ENCODE peak calls at places on chromosomes 5 and 9, in five cellular contexts. One of them, this sample, is unnamed.

GRCh38 chr9:19741178-19741577 is 47.7 kb downstream of the SLC24A2 start:
- ATAC-seq in pancreas: no peak
- ATAC-seq in psoas muscle: no peak
- ATAC-seq in GM23338: no peak
- ATAC-seq in left cardiac atrium: no peak
- ATAC-seq in this sample: no peak

GRCh38 chr5:122501087-122501435 is 189.0 kb downstream of the SNCAIP start:
- ATAC-seq in pancreas: peak
- ATAC-seq in psoas muscle: no peak
- ATAC-seq in GM23338: peak
- ATAC-seq in left cardiac atrium: peak
- ATAC-seq in this sample: no peak

GRCh38 chr9:101165131-101165530 is 136.6 kb downstream of the PLPPR1 start:
- ATAC-seq in pancreas: no peak
- ATAC-seq in psoas muscle: no peak
- ATAC-seq in GM23338: no peak
- ATAC-seq in left cardiac atrium: no peak
- ATAC-seq in this sample: no peak

GRCh38 chr5:142501890-142502289 is 177.1 kb upstream of the SPRY4 start:
- ATAC-seq in pancreas: no peak
- ATAC-seq in psoas muscle: no peak
- ATAC-seq in GM23338: peak
- ATAC-seq in left cardiac atrium: no peak
- ATAC-seq in this sample: no peak

GRCh38 chr9:108300296-108301287 is 555.2 kb downstream of the ACTL7B start:
- ATAC-seq in pancreas: peak
- ATAC-seq in psoas muscle: no peak
- ATAC-seq in GM23338: no peak
- ATAC-seq in left cardiac atrium: no peak
- ATAC-seq in this sample: no peak

GRCh38 chr5:80240368-80240986 is 15.4 kb downstream of the SERINC5 start:
- ATAC-seq in pancreas: no peak
- ATAC-seq in psoas muscle: no peak
- ATAC-seq in GM23338: no peak
- ATAC-seq in left cardiac atrium: no peak
- ATAC-seq in this sample: peak

GRCh38 chr9:95044731-95045508 is 272.6 kb downstream of the FANCC start:
- ATAC-seq in pancreas: peak
- ATAC-seq in psoas muscle: peak
- ATAC-seq in GM23338: peak
- ATAC-seq in left cardiac atrium: peak
- ATAC-seq in this sample: no peak

GRCh38 chr9:115671236-115671770 is 482.3 kb upstream of the PAPPA start:
- ATAC-seq in pancreas: no peak
- ATAC-seq in psoas muscle: no peak
- ATAC-seq in GM23338: no peak
- ATAC-seq in left cardiac atrium: no peak
- ATAC-seq in this sample: no peak

GRCh38 chr5:169637856-169638190 is 748 bp downstream of the DOCK2 start:
- ATAC-seq in pancreas: peak
- ATAC-seq in psoas muscle: no peak
- ATAC-seq in GM23338: no peak
- ATAC-seq in left cardiac atrium: peak
- ATAC-seq in this sample: peak

GRCh38 chr5:32443145-32443540 is 1.4 kb downstream of the ZFR start:
- ATAC-seq in pancreas: peak
- ATAC-seq in psoas muscle: no peak
- ATAC-seq in GM23338: peak
- ATAC-seq in left cardiac atrium: no peak
- ATAC-seq in this sample: peak

GRCh38 chr5:96537386-96537785 is 104.3 kb upstream of the PCSK1 start:
- ATAC-seq in pancreas: no peak
- ATAC-seq in psoas muscle: no peak
- ATAC-seq in GM23338: no peak
- ATAC-seq in left cardiac atrium: peak
- ATAC-seq in this sample: peak

GRCh38 chr9:109035684-109036423 is 22.6 kb upstream of the CTNNAL1 start:
- ATAC-seq in pancreas: peak
- ATAC-seq in psoas muscle: peak
- ATAC-seq in GM23338: no peak
- ATAC-seq in left cardiac atrium: peak
- ATAC-seq in this sample: no peak

GRCh38 chr9:76316069-76316468 is 78.2 kb downstream of the RFK start:
- ATAC-seq in pancreas: no peak
- ATAC-seq in psoas muscle: no peak
- ATAC-seq in GM23338: peak
- ATAC-seq in left cardiac atrium: no peak
- ATAC-seq in this sample: no peak

GRCh38 chr5:149913449-149914419 is 30.9 kb downstream of the PDE6A start:
- ATAC-seq in pancreas: no peak
- ATAC-seq in psoas muscle: no peak
- ATAC-seq in GM23338: no peak
- ATAC-seq in left cardiac atrium: no peak
- ATAC-seq in this sample: no peak

GRCh38 chr5:150583541-150584225 is 56.8 kb upstream of the SYNPO start:
- ATAC-seq in pancreas: no peak
- ATAC-seq in psoas muscle: peak
- ATAC-seq in GM23338: no peak
- ATAC-seq in left cardiac atrium: no peak
- ATAC-seq in this sample: no peak

GRCh38 chr9:26292943-26293342 is 599.7 kb downstream of the CAAP1 start:
- ATAC-seq in pancreas: no peak
- ATAC-seq in psoas muscle: no peak
- ATAC-seq in GM23338: no peak
- ATAC-seq in left cardiac atrium: no peak
- ATAC-seq in this sample: no peak

GRCh38 chr5:72248352-72249032 is 71.5 kb downstream of the MRPS27 start:
- ATAC-seq in pancreas: peak
- ATAC-seq in psoas muscle: no peak
- ATAC-seq in GM23338: peak
- ATAC-seq in left cardiac atrium: peak
- ATAC-seq in this sample: no peak

GRCh38 chr5:172440486-172440885 is 13.8 kb downstream of the SH3PXD2B start:
- ATAC-seq in pancreas: no peak
- ATAC-seq in psoas muscle: no peak
- ATAC-seq in GM23338: no peak
- ATAC-seq in left cardiac atrium: no peak
- ATAC-seq in this sample: no peak

GRCh38 chr9:99103054-99103453 is 1.9 kb upstream of the TGFBR1 start:
- ATAC-seq in pancreas: no peak
- ATAC-seq in psoas muscle: no peak
- ATAC-seq in GM23338: no peak
- ATAC-seq in left cardiac atrium: no peak
- ATAC-seq in this sample: no peak

GRCh38 chr5:3080366-3080765 is 328.9 kb upstream of the IRX2 start:
- ATAC-seq in pancreas: no peak
- ATAC-seq in psoas muscle: no peak
- ATAC-seq in GM23338: no peak
- ATAC-seq in left cardiac atrium: no peak
- ATAC-seq in this sample: no peak

GRCh38 chr5:149550608-149551226 is 522 bp downstream of the CSNK1A1 start:
- ATAC-seq in pancreas: peak
- ATAC-seq in psoas muscle: peak
- ATAC-seq in GM23338: peak
- ATAC-seq in left cardiac atrium: peak
- ATAC-seq in this sample: peak

GRCh38 chr9:72983056-72983455 is 30.2 kb upstream of the ALDH1A1 start:
- ATAC-seq in pancreas: peak
- ATAC-seq in psoas muscle: no peak
- ATAC-seq in GM23338: no peak
- ATAC-seq in left cardiac atrium: no peak
- ATAC-seq in this sample: no peak

GRCh38 chr5:28725001-28725400 is 1686.6 kb upstream of the CDH9 start:
- ATAC-seq in pancreas: no peak
- ATAC-seq in psoas muscle: no peak
- ATAC-seq in GM23338: no peak
- ATAC-seq in left cardiac atrium: no peak
- ATAC-seq in this sample: no peak

This sample was measured in activated CD4-positive, CD25-positive, alpha-beta regulatory T cell treated with anti-CD3 and anti-CD28 coated beads, Interleukin-2, amount 50 U/mL, for 24 hours.